ENCODE peak calls at places on chromosome 12, in seven cellular contexts. N is transverse colon, X is GM12891, O is suprapubic skin, E is HCT116, R is prostate gland, J is breast epithelium. Y is an unnamed sample.

GRCh38 chr12:111224196-111225066 is 144.5 kb downstream of the PHETA1 start:
- DNase-seq in R (no peak), E (no peak), X (no peak), J (no peak), O (no peak), N (no peak), Y (no peak)

GRCh38 chr12:7154042-7154441 is 23.9 kb downstream of the CLSTN3 start:
- DNase-seq in J (no peak), O (no peak), N (no peak), X (no peak), R (no peak), E (no peak), Y (no peak)

GRCh38 chr12:59780605-59781135 is 184.8 kb downstream of the SLC16A7 start:
- DNase-seq in O (no peak), J (no peak), N (no peak), R (no peak), X (no peak), E (peak), Y (no peak)

GRCh38 chr12:62426095-62426488 is 40.5 kb upstream of the MON2 start:
- DNase-seq in O (no peak), J (no peak), R (no peak), X (no peak), N (no peak), E (no peak), Y (no peak)

GRCh38 chr12:55060470-55060869 is 40.7 kb downstream of the NEUROD4 start:
- DNase-seq in X (peak), E (no peak), R (no peak), J (no peak), O (no peak), N (no peak), Y (no peak)

GRCh38 chr12:110426300-110426910 is 22.9 kb upstream of the ANAPC7 start:
- DNase-seq in E (no peak), N (no peak), X (no peak), R (no peak), O (no peak), J (no peak), Y (no peak)

GRCh38 chr12:110449799-110450497 is at the start of gene ARPC3:
- DNase-seq in E (peak), J (peak), O (peak), X (peak), N (peak), R (peak), Y (peak)

GRCh38 chr12:130139541-130139940 is 22.7 kb upstream of the FZD10 start:
- DNase-seq in R (no peak), N (no peak), E (no peak), X (no peak), J (no peak), O (no peak), Y (no peak)

GRCh38 chr12:114193474-114193873 is 212.5 kb downstream of the TBX5 start:
- DNase-seq in E (no peak), O (no peak), J (no peak), R (no peak), X (no peak), N (no peak), Y (no peak)

GRCh38 chr12:102061096-102061555 is 665 bp downstream of the WASHC3 start:
- DNase-seq in O (no peak), E (no peak), X (no peak), N (no peak), R (peak), J (no peak), Y (no peak)

GRCh38 chr12:10722502-10722904 is 620 bp downstream of the YBX3 start:
- DNase-seq in J (peak), R (no peak), N (peak), E (no peak), O (no peak), X (peak), Y (peak)

GRCh38 chr12:80627773-80628172 is 79.7 kb upstream of the MYF6 start:
- DNase-seq in R (no peak), J (no peak), N (no peak), E (no peak), O (no peak), X (no peak), Y (no peak)

GRCh38 chr12:72872986-72873385 is 600.8 kb downstream of the TRHDE start:
- DNase-seq in J (no peak), E (no peak), R (no peak), O (no peak), N (no peak), X (no peak), Y (no peak)

GRCh38 chr12:24742378-24742777 is 206.5 kb downstream of the BCAT1 start:
- DNase-seq in X (peak), E (no peak), N (peak), J (no peak), O (no peak), R (no peak), Y (no peak)

GRCh38 chr12:124758266-124759200 is 105.1 kb downstream of the SCARB1 start:
- DNase-seq in X (no peak), O (no peak), J (no peak), R (no peak), N (no peak), E (no peak), Y (no peak)

GRCh38 chr12:64549108-64549507 is 61.2 kb upstream of the RASSF3 start:
- DNase-seq in N (no peak), X (no peak), R (no peak), O (no peak), J (no peak), E (no peak), Y (no peak)

GRCh38 chr12:6758511-6758910 is 5.6 kb upstream of the MLF2 start:
- DNase-seq in J (no peak), E (no peak), O (no peak), R (no peak), N (no peak), X (no peak), Y (no peak)

GRCh38 chr12:61356485-61356884 is 903.7 kb upstream of the USP15 start:
- DNase-seq in O (no peak), N (no peak), R (no peak), E (no peak), X (no peak), J (no peak), Y (no peak)

GRCh38 chr12:117363953-117364486 is 2.6 kb upstream of the NOS1 start:
- DNase-seq in J (no peak), R (no peak), E (no peak), X (no peak), O (no peak), N (no peak), Y (no peak)

GRCh38 chr12:188910-189621 is 24.9 kb downstream of the SLC6A12 start:
- DNase-seq in J (no peak), O (no peak), X (peak), N (peak), R (no peak), E (no peak), Y (peak)

GRCh38 chr12:6927379-6927991 is at the start of gene ATN1:
- DNase-seq in R (peak), J (peak), E (no peak), O (peak), N (peak), X (peak), Y (peak)

GRCh38 chr12:75908961-75909699 is 122.4 kb downstream of the PHLDA1 start:
- DNase-seq in R (peak), X (no peak), O (peak), J (peak), E (no peak), N (peak), Y (peak)
- TF ChIP-seq POLR2AphosphoS5 in R (peak), X (no peak), O (no peak), J (peak), E (peak), N (no peak), Y (peak)

GRCh38 chr12:8692573-8692972 is 5.2 kb upstream of the RIMKLB start:
- DNase-seq in N (peak), X (no peak), E (no peak), R (peak), O (no peak), J (no peak), Y (no peak)
- TF ChIP-seq POLR2AphosphoS5 in N (no peak), X (no peak), E (no peak), R (peak), O (no peak), J (no peak), Y (no peak)

GRCh38 chr12:1594295-1595025 is at the start of gene FBXL14:
- DNase-seq in E (peak), J (peak), O (peak), X (peak), N (peak), R (peak), Y (peak)
- TF ChIP-seq POLR2AphosphoS5 in E (peak), J (no peak), O (peak), X (peak), N (peak), R (peak), Y (peak)

GRCh38 chr12:48687595-48687994 is 5.6 kb upstream of the KANSL2 start:
- DNase-seq in J (no peak), N (no peak), R (no peak), X (no peak), E (no peak), O (no peak), Y (no peak)
- TF ChIP-seq POLR2AphosphoS5 in J (no peak), N (no peak), R (no peak), X (no peak), E (no peak), O (no peak), Y (no peak)

GRCh38 chr12:132305991-132306884 is 23.2 kb downstream of the GALNT9 start:
- DNase-seq in O (no peak), N (no peak), J (no peak), R (no peak), E (no peak), X (no peak), Y (no peak)

GRCh38 chr12:132300789-132301722 is 28.3 kb downstream of the GALNT9 start:
- DNase-seq in J (no peak), E (no peak), X (no peak), N (no peak), R (no peak), O (no peak), Y (no peak)

GRCh38 chr12:132306885-132307191 is 22.6 kb downstream of the GALNT9 start:
- DNase-seq in N (no peak), J (no peak), R (no peak), O (no peak), X (no peak), E (no peak), Y (no peak)

GRCh38 chr12:132305560-132305966 is 23.8 kb downstream of the GALNT9 start:
- DNase-seq in J (no peak), X (no peak), R (no peak), E (no peak), N (no peak), O (no peak), Y (no peak)

DNA sequence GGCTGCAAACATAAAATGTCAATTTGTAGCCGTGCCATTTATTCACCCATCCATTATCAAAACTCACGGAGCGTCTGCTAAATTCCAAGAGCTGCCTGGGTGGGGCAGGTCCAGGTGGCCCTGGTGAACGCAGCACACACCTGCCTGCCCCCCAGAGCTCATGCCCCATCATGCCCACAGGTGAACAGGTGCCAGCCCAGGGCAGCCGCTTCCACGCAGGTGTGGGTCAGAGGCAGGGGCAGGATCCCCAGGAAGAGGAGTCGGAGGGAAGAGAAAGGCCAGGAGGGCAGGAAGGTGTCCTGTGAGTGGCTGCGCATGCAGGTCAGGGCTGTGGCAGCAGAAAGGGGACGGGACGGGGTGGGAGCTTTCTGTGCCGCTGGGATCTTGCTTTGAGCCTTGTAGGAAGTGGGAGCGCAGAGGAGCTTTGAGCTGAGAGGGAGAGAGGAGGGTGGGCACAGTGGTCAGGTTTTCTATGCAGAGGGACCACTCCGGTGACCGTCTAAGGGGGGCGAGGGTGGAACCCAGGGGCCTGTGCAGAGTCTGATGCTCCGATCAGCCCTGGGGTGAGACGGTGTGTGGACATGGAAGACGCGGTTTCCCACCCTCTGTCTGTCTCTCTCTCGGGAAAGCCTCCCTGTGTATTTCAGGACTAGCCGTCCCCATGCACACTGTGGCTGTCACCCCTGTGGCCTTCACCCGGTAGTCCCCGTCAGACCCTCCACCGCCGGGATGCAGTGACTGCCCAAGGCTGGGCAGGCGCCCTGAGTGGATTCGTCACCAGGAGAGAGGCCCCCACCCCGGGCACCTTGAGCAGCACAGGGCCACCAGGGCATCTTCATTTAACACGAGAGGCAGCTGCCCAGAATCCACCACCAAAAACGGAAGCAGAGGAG is 26.7 kb downstream of the GALNT9 start:
- DNase-seq in E (no peak), J (no peak), N (no peak), O (no peak), X (no peak), R (no peak), Y (no peak)
- TF ChIP-seq POLR2AphosphoS5 in E (no peak), J (no peak), N (no peak), O (no peak), X (no peak), R (no peak), Y (no peak)

GRCh38 chr12:49201595-49202295 is 12.9 kb upstream of the TUBA1A start:
- DNase-seq in J (no peak), X (no peak), O (peak), N (no peak), E (no peak), R (no peak), Y (no peak)
- TF ChIP-seq POLR2AphosphoS5 in J (no peak), X (no peak), O (no peak), N (no peak), E (no peak), R (no peak), Y (no peak)

GRCh38 chr12:44835641-44836379 is 40.3 kb downstream of the NELL2 start:
- DNase-seq in O (no peak), N (no peak), X (no peak), E (no peak), J (no peak), R (no peak), Y (no peak)
- TF ChIP-seq POLR2AphosphoS5 in O (no peak), N (no peak), X (no peak), E (no peak), J (no peak), R (no peak), Y (no peak)

Y was measured in stomach.